ENCODE peak calls at places on chromosomes 4 and X, in five cellular contexts. One of them, this sample, is unnamed.

GRCh38 chr4:3746701-3747581 is 19.2 kb upstream of the ADRA2C start:
- DNase-seq in HFFc6: no peak
- DNase-seq in activated effector memory CD4-positive, alpha-beta T cell treated with Interleukin-2 at 50 U/mL for 16 hours: no peak
- DNase-seq in kidney tubule cell: peak; percentile 10
- DNase-seq in Caco-2: no peak
- DNase-seq in this sample: no peak

GRCh38 chr4:175651701-175652100 is 160.4 kb downstream of the GPM6A start:
- DNase-seq in activated effector memory CD4-positive, alpha-beta T cell treated with Interleukin-2 at 50 U/mL for 16 hours: no peak
- DNase-seq in Caco-2: no peak
- DNase-seq in kidney tubule cell: no peak
- DNase-seq in HFFc6: no peak
- DNase-seq in this sample: no peak

GRCh38 chr4:17448689-17449088 is 63.2 kb downstream of the QDPR start:
- DNase-seq in Caco-2: no peak
- DNase-seq in HFFc6: peak; percentile 64
- DNase-seq in activated effector memory CD4-positive, alpha-beta T cell treated with Interleukin-2 at 50 U/mL for 16 hours: no peak
- DNase-seq in kidney tubule cell: peak; percentile 54
- DNase-seq in this sample: no peak

GRCh38 chr4:184688447-184688846 is 38.9 kb downstream of the PRIMPOL start:
- DNase-seq in activated effector memory CD4-positive, alpha-beta T cell treated with Interleukin-2 at 50 U/mL for 16 hours: no peak
- DNase-seq in kidney tubule cell: peak; percentile 93
- DNase-seq in HFFc6: peak; percentile 90
- DNase-seq in Caco-2: no peak
- DNase-seq in this sample: no peak

GRCh38 chr4:140249351-140249750 is 95.4 kb upstream of the MAML3 start:
- DNase-seq in HFFc6: no peak
- DNase-seq in kidney tubule cell: no peak
- DNase-seq in Caco-2: no peak
- DNase-seq in activated effector memory CD4-positive, alpha-beta T cell treated with Interleukin-2 at 50 U/mL for 16 hours: no peak
- DNase-seq in this sample: no peak

GRCh38 chr4:112517067-112517588 is 1.1 kb upstream of the NEUROG2 start:
- DNase-seq in HFFc6: no peak
- DNase-seq in Caco-2: no peak
- DNase-seq in kidney tubule cell: no peak
- DNase-seq in activated effector memory CD4-positive, alpha-beta T cell treated with Interleukin-2 at 50 U/mL for 16 hours: no peak
- DNase-seq in this sample: no peak

GRCh38 chr4:17447056-17447455 is 64.8 kb downstream of the QDPR start:
- DNase-seq in Caco-2: no peak
- DNase-seq in kidney tubule cell: peak; percentile 31
- DNase-seq in HFFc6: peak; percentile 49
- DNase-seq in activated effector memory CD4-positive, alpha-beta T cell treated with Interleukin-2 at 50 U/mL for 16 hours: no peak
- DNase-seq in this sample: no peak

GRCh38 chr4:143559757-143560147 is 46.2 kb downstream of the SMARCA5 start:
- DNase-seq in activated effector memory CD4-positive, alpha-beta T cell treated with Interleukin-2 at 50 U/mL for 16 hours: no peak
- DNase-seq in kidney tubule cell: no peak
- DNase-seq in HFFc6: no peak
- DNase-seq in Caco-2: no peak
- DNase-seq in this sample: peak; percentile 27

GRCh38 chrX:107442914-107443527 is 6.4 kb upstream of the FRMPD3 start:
- DNase-seq in kidney tubule cell: no peak
- DNase-seq in Caco-2: peak; percentile 35
- DNase-seq in activated effector memory CD4-positive, alpha-beta T cell treated with Interleukin-2 at 50 U/mL for 16 hours: no peak
- DNase-seq in HFFc6: no peak
- DNase-seq in this sample: no peak

GRCh38 chrX:49214996-49215526 is 15.1 kb upstream of the SYP start:
- DNase-seq in HFFc6: no peak
- DNase-seq in kidney tubule cell: no peak
- DNase-seq in Caco-2: no peak
- DNase-seq in activated effector memory CD4-positive, alpha-beta T cell treated with Interleukin-2 at 50 U/mL for 16 hours: no peak
- DNase-seq in this sample: no peak

GRCh38 chrX:151754042-151754419 is 19.5 kb downstream of the CNGA2 start:
- DNase-seq in kidney tubule cell: peak; percentile 54
- DNase-seq in activated effector memory CD4-positive, alpha-beta T cell treated with Interleukin-2 at 50 U/mL for 16 hours: no peak
- DNase-seq in Caco-2: no peak
- DNase-seq in HFFc6: peak; percentile 61
- DNase-seq in this sample: no peak

GRCh38 chrX:20665441-20665840 is 398.7 kb upstream of the RPS6KA3 start:
- DNase-seq in Caco-2: no peak
- DNase-seq in HFFc6: no peak
- DNase-seq in kidney tubule cell: no peak
- DNase-seq in activated effector memory CD4-positive, alpha-beta T cell treated with Interleukin-2 at 50 U/mL for 16 hours: no peak
- DNase-seq in this sample: no peak

GRCh38 chr4:131499139-131499873 is 1649.8 kb upstream of the PCDH10 start:
- DNase-seq in kidney tubule cell: peak; percentile 54
- DNase-seq in Caco-2: no peak
- DNase-seq in activated effector memory CD4-positive, alpha-beta T cell treated with Interleukin-2 at 50 U/mL for 16 hours: no peak
- DNase-seq in HFFc6: peak; percentile 44
- DNase-seq in this sample: no peak

GRCh38 chr4:17437396-17437795 is 74.5 kb downstream of the QDPR start:
- DNase-seq in HFFc6: no peak
- DNase-seq in activated effector memory CD4-positive, alpha-beta T cell treated with Interleukin-2 at 50 U/mL for 16 hours: no peak
- DNase-seq in Caco-2: no peak
- DNase-seq in kidney tubule cell: no peak
- DNase-seq in this sample: no peak

GRCh38 chr4:1869530-1870327 is 1.5 kb upstream of the NSD2 start:
- DNase-seq in Caco-2: no peak
- DNase-seq in kidney tubule cell: no peak
- DNase-seq in HFFc6: no peak
- DNase-seq in activated effector memory CD4-positive, alpha-beta T cell treated with Interleukin-2 at 50 U/mL for 16 hours: no peak
- DNase-seq in this sample: no peak

GRCh38 chr4:31141141-31141811 is 421.1 kb downstream of the PCDH7 start:
- DNase-seq in Caco-2: no peak
- DNase-seq in HFFc6: no peak
- DNase-seq in activated effector memory CD4-positive, alpha-beta T cell treated with Interleukin-2 at 50 U/mL for 16 hours: no peak
- DNase-seq in kidney tubule cell: no peak
- DNase-seq in this sample: no peak

GRCh38 chr4:69881173-69881773 is 21.3 kb upstream of the SULT1E1 start:
- DNase-seq in Caco-2: peak; percentile 41
- DNase-seq in HFFc6: no peak
- DNase-seq in activated effector memory CD4-positive, alpha-beta T cell treated with Interleukin-2 at 50 U/mL for 16 hours: no peak
- DNase-seq in kidney tubule cell: peak; percentile 57
- DNase-seq in this sample: no peak

GRCh38 chrX:121496966-121497365 is 449.6 kb downstream of the GLUD2 start:
- DNase-seq in kidney tubule cell: no peak
- DNase-seq in activated effector memory CD4-positive, alpha-beta T cell treated with Interleukin-2 at 50 U/mL for 16 hours: no peak
- DNase-seq in HFFc6: no peak
- DNase-seq in Caco-2: no peak
- DNase-seq in this sample: no peak

GRCh38 chr4:141636077-141636770 is at the start of gene IL15:
- DNase-seq in kidney tubule cell: peak; percentile 90
- DNase-seq in Caco-2: peak; percentile 70
- DNase-seq in HFFc6: peak; percentile 32
- DNase-seq in activated effector memory CD4-positive, alpha-beta T cell treated with Interleukin-2 at 50 U/mL for 16 hours: peak; percentile 55
- DNase-seq in this sample: peak; percentile 12

GRCh38 chr4:77804471-77804870 is 14.7 kb downstream of the CNOT6L start:
- DNase-seq in kidney tubule cell: no peak
- DNase-seq in HFFc6: no peak
- DNase-seq in activated effector memory CD4-positive, alpha-beta T cell treated with Interleukin-2 at 50 U/mL for 16 hours: no peak
- DNase-seq in Caco-2: no peak
- DNase-seq in this sample: no peak

GRCh38 chrX:141736656-141737055 is 38.1 kb upstream of the SPANXD start:
- DNase-seq in Caco-2: no peak
- DNase-seq in kidney tubule cell: no peak
- DNase-seq in HFFc6: no peak
- DNase-seq in activated effector memory CD4-positive, alpha-beta T cell treated with Interleukin-2 at 50 U/mL for 16 hours: no peak
- DNase-seq in this sample: no peak

GRCh38 chr4:53832549-53832948 is 231.9 kb downstream of the CHIC2 start:
- DNase-seq in kidney tubule cell: no peak
- DNase-seq in activated effector memory CD4-positive, alpha-beta T cell treated with Interleukin-2 at 50 U/mL for 16 hours: no peak
- DNase-seq in Caco-2: no peak
- DNase-seq in HFFc6: no peak
- DNase-seq in this sample: no peak

GRCh38 chr4:22483551-22483981 is 32.3 kb downstream of the ADGRA3 start:
- DNase-seq in Caco-2: no peak
- DNase-seq in HFFc6: peak; percentile 82
- DNase-seq in kidney tubule cell: peak; percentile 77
- DNase-seq in activated effector memory CD4-positive, alpha-beta T cell treated with Interleukin-2 at 50 U/mL for 16 hours: no peak
- DNase-seq in this sample: no peak

GRCh38 chrX:15790766-15791380 is 589 bp downstream of the ZRSR2 start:
- DNase-seq in Caco-2: no peak
- DNase-seq in kidney tubule cell: peak; percentile 46
- DNase-seq in activated effector memory CD4-positive, alpha-beta T cell treated with Interleukin-2 at 50 U/mL for 16 hours: no peak
- DNase-seq in HFFc6: no peak
- DNase-seq in this sample: no peak

GRCh38 chr4:95585016-95585695 is 36.4 kb upstream of the UNC5C start:
- DNase-seq in HFFc6: no peak
- DNase-seq in activated effector memory CD4-positive, alpha-beta T cell treated with Interleukin-2 at 50 U/mL for 16 hours: no peak
- DNase-seq in Caco-2: no peak
- DNase-seq in kidney tubule cell: peak; percentile 68
- DNase-seq in this sample: no peak

GRCh38 chrX:12771445-12772069 is 19.7 kb upstream of the PRPS2 start:
- DNase-seq in HFFc6: peak; percentile 2
- DNase-seq in activated effector memory CD4-positive, alpha-beta T cell treated with Interleukin-2 at 50 U/mL for 16 hours: peak; percentile 44
- DNase-seq in kidney tubule cell: peak; percentile 45
- DNase-seq in Caco-2: peak; percentile 39
- DNase-seq in this sample: peak; percentile 46

This sample was measured in T-helper 2 cell.